ENCODE peak calls at places on chromosomes 3 and 15, in seven cellular contexts. O is OCI-LY7, E is fibroblast of lung, X is osteoblast, H is PC-3, P is H1, Q is H9. M is an unnamed sample.
A peak's percentile ranks its signal among the peaks of the same experiment; 100 is the strongest.

GRCh38 chr15:70788114-70789049 is 25.0 kb upstream of the UACA start:
- DNase-seq in O (no peak), E (peak; percentile 78), X (peak; percentile 85), H (peak; percentile 88), P (no peak), Q (no peak), M (peak; percentile 79)

GRCh38 chr3:31004025-31004678 is 109.7 kb upstream of the GADL1 start:
- DNase-seq in O (no peak), E (peak; percentile 60), X (peak; percentile 61), H (peak; percentile 52), P (no peak), Q (no peak), M (peak; percentile 12)

GRCh38 chr3:135627057-135627456 is 338.5 kb upstream of the PPP2R3A start:
- DNase-seq in O (no peak), E (no peak), X (no peak), H (no peak), P (no peak), Q (no peak), M (no peak)

GRCh38 chr3:127304121-127304744 is 16.4 kb upstream of the PRR20G start:
- DNase-seq in O (peak; percentile 3), E (no peak), X (no peak), H (peak; percentile 75), P (no peak), Q (no peak), M (peak; percentile 50)

GRCh38 chr3:142888484-142889262 is at the start of gene PCOLCE2:
- DNase-seq in O (no peak), E (no peak), X (peak; percentile 88), H (peak; percentile 37), P (peak; percentile 86), Q (peak; percentile 75), M (peak; percentile 61)

GRCh38 chr3:105827959-105828358 is 40.9 kb downstream of the CBLB start:
- DNase-seq in O (no peak), E (peak; percentile 93), X (no peak), H (peak; percentile 84), P (no peak), Q (peak; percentile 41), M (peak; percentile 55)

GRCh38 chr15:33358303-33358702 is 47.5 kb downstream of the RYR3 start:
- DNase-seq in O (no peak), E (no peak), X (no peak), H (peak; percentile 49), P (no peak), Q (no peak), M (no peak)

GRCh38 chr3:157120071-157120892 is 39.7 kb downstream of the CCNL1 start:
- DNase-seq in O (no peak), E (no peak), X (no peak), H (no peak), P (no peak), Q (no peak), M (peak; percentile 68)

GRCh38 chr3:59424268-59425010 is 374.6 kb upstream of the CFAP20DC start:
- DNase-seq in O (no peak), E (peak; percentile 90), X (peak; percentile 45), H (peak; percentile 66), P (no peak), Q (no peak), M (no peak)

GRCh38 chr15:51105430-51106016 is 10.8 kb upstream of the TNFAIP8L3 start:
- DNase-seq in O (no peak), E (no peak), X (no peak), H (peak; percentile 13), P (no peak), Q (no peak), M (no peak)

GRCh38 chr3:191387441-191388077 is 57.2 kb upstream of the UTS2B start:
- DNase-seq in O (no peak), E (peak; percentile 15), X (no peak), H (no peak), P (no peak), Q (no peak), M (no peak)

GRCh38 chr3:194906229-194906629 is 220.5 kb downstream of the FAM43A start:
- DNase-seq in O (no peak), E (peak; percentile 54), X (peak; percentile 87), H (peak; percentile 82), P (no peak), Q (no peak), M (no peak)

GRCh38 chr3:152183473-152183872 is 85.3 kb upstream of the MBNL1 start:
- DNase-seq in O (peak; percentile 79), E (peak; percentile 65), X (no peak), H (peak; percentile 51), P (peak; percentile 53), Q (peak; percentile 55), M (peak; percentile 15)

GRCh38 chr3:118705827-118706226 is 328.8 kb downstream of the IGSF11 start:
- DNase-seq in O (no peak), E (no peak), X (no peak), H (no peak), P (no peak), Q (no peak), M (no peak)

GRCh38 chr3:124115279-124115678 is 123.4 kb upstream of the ROPN1 start:
- DNase-seq in O (no peak), E (no peak), X (no peak), H (no peak), P (no peak), Q (no peak), M (no peak)

GRCh38 chr15:68428431-68428940 is 3.5 kb downstream of the ITGA11 start:
- DNase-seq in O (no peak), E (no peak), X (no peak), H (no peak), P (no peak), Q (no peak), M (no peak)

GRCh38 chr3:118117061-118117460 is 917.6 kb downstream of the IGSF11 start:
- DNase-seq in O (no peak), E (no peak), X (no peak), H (no peak), P (no peak), Q (no peak), M (no peak)

GRCh38 chr15:63305276-63305675 is 27.9 kb downstream of the APH1B start:
- DNase-seq in O (no peak), E (no peak), X (no peak), H (no peak), P (no peak), Q (no peak), M (no peak)

GRCh38 chr3:150348500-150348899 is 59.6 kb upstream of the TSC22D2 start:
- DNase-seq in O (no peak), E (peak; percentile 86), X (no peak), H (peak; percentile 96), P (no peak), Q (no peak), M (peak; percentile 62)

GRCh38 chr3:62368705-62369475 is 4.5 kb downstream of the FEZF2 start:
- DNase-seq in O (no peak), E (no peak), X (peak; percentile 73), H (no peak), P (peak; percentile 83), Q (peak; percentile 75), M (no peak)
- TF ChIP-seq CTCF in O (no peak), E (no peak), X (no peak), H (no peak), P (peak; percentile 58), Q (peak; percentile 78), M (peak; percentile 22)

DNA sequence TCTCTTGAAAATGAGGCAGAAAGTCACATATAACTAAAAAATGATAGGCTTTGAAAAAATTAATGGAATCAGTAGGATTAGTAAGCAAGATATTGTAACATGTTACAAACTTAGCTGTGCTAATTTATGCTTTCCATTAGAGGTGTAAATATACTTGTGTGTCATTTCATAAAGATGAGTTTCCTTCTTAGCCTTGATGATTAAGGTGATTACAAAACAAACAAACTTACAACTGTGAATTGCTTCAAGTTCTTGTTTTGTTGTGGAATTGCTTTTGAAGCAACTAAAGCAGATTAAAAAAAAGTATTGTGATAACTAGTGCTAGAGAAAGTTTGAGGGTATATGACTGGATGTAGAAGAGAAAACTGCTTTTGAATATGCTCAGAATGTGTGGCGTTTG is 87.9 kb downstream of the DIPK2A start:
- DNase-seq in O (no peak), E (no peak), X (no peak), H (no peak), P (no peak), Q (no peak), M (no peak)
- H2AFZ ChIP-seq in O (no peak overlapping the region), E (no peak overlapping the region), X (no peak overlapping the region), H (no peak overlapping the region), P (no peak overlapping the region), Q (no peak overlapping the region), M (no peak overlapping the region)

GRCh38 chr3:23811919-23812318 is 6.2 kb downstream of the UBE2E1 start:
- DNase-seq in O (no peak), E (no peak), X (peak; percentile 17), H (no peak), P (no peak), Q (no peak), M (no peak)
- H3K4me1 ChIP-seq in O (peaks cover 49% of the 10 kb centered on the region), E (peaks cover 5% of the 10 kb centered on the region), X (peaks cover 14% of the 10 kb centered on the region), H (peaks cover 54% of the 10 kb centered on the region), P (peaks cover 6% of the 10 kb centered on the region), Q (peaks cover 5% of the 10 kb centered on the region), M (peaks cover 44% of the 10 kb centered on the region)

DNA sequence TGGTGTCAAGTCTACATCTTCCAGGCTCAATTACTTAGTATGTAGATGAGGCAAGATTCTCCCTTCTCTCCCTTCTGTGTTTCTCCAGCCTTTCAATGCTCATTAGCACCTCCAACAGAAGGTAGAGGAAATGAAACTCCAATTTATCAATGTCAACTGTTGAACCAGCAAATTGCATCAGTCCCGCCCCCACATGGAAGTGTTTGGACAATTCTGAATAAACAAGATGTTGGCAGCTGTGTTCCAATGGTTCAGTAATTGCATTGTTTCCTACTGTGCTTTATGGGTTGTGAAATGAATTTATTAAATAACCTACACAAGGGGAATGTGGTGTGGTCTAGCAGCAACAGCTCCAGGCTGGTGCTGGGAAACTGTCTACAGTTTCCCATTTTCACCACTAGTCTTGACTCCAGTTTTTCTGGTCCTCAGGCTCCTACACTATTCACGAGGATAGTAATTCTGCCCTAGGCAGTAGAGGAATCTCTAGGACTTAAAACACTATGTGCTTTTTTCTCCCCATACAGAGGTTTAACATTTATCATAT is 91.9 kb downstream of the MB21D2 start:
- DNase-seq in O (peak; percentile 69), E (peak; percentile 65), X (no peak), H (no peak), P (no peak), Q (no peak), M (no peak)
- TF ChIP-seq CTCF in O (peak; percentile 35), E (no peak), X (no peak), H (peak; percentile 30), P (no peak), Q (peak; percentile 49), M (no peak)